ENCODE peak calls at places on chromosomes 11 and 22, in six cellular contexts. One of them, this sample, is unnamed.

GRCh38 chr11:27447288-27447914 is 25.2 kb downstream of the LGR4 start:
- DNase-seq in H9: no peak
- DNase-seq in fibroblast of lung: peak; percentile 74
- DNase-seq in neuronal stem cell: no peak
- DNase-seq in HepG2: no peak
- DNase-seq in IMR-90: no peak
- DNase-seq in this sample: no peak

GRCh38 chr22:48885271-48885918 is 942.3 kb downstream of the BRD1 start:
- DNase-seq in H9: peak; percentile 24
- DNase-seq in fibroblast of lung: no peak
- DNase-seq in IMR-90: no peak
- DNase-seq in neuronal stem cell: no peak
- DNase-seq in HepG2: no peak
- DNase-seq in this sample: no peak

GRCh38 chr22:19503869-19504268 is 20.3 kb downstream of the CLDN5 start:
- DNase-seq in neuronal stem cell: no peak
- DNase-seq in H9: peak; percentile 52
- DNase-seq in HepG2: no peak
- DNase-seq in fibroblast of lung: no peak
- DNase-seq in IMR-90: no peak
- DNase-seq in this sample: no peak

GRCh38 chr22:25759825-25760231 is 17.8 kb downstream of the MYO18B start:
- DNase-seq in IMR-90: peak; percentile 90
- DNase-seq in HepG2: peak; percentile 83
- DNase-seq in fibroblast of lung: peak; percentile 99
- DNase-seq in H9: no peak
- DNase-seq in neuronal stem cell: no peak
- DNase-seq in this sample: peak; percentile 45

GRCh38 chr11:100949443-100949842 is 180.2 kb downstream of the PGR start:
- DNase-seq in H9: no peak
- DNase-seq in fibroblast of lung: no peak
- DNase-seq in neuronal stem cell: no peak
- DNase-seq in HepG2: no peak
- DNase-seq in IMR-90: no peak
- DNase-seq in this sample: no peak

GRCh38 chr22:44191036-44191454 is 10.3 kb downstream of the PARVG start:
- DNase-seq in fibroblast of lung: peak; percentile 37
- DNase-seq in IMR-90: no peak
- DNase-seq in neuronal stem cell: no peak
- DNase-seq in HepG2: no peak
- DNase-seq in H9: no peak
- DNase-seq in this sample: no peak

GRCh38 chr22:42116848-42117424 is 13.7 kb downstream of the CYP2D6 start:
- DNase-seq in HepG2: no peak
- DNase-seq in H9: peak; percentile 64
- DNase-seq in neuronal stem cell: no peak
- DNase-seq in fibroblast of lung: no peak
- DNase-seq in IMR-90: peak; percentile 4
- DNase-seq in this sample: peak; percentile 71

GRCh38 chr11:113991170-113991569 is 16.3 kb downstream of the HTR3A start:
- DNase-seq in HepG2: peak; percentile 6
- DNase-seq in H9: peak; percentile 61
- DNase-seq in IMR-90: peak; percentile 8
- DNase-seq in fibroblast of lung: peak; percentile 23
- DNase-seq in neuronal stem cell: peak; percentile 73
- DNase-seq in this sample: peak; percentile 77

GRCh38 chr11:27158763-27159679 is 118.4 kb downstream of the BBOX1 start:
- DNase-seq in H9: peak; percentile 41
- DNase-seq in HepG2: peak; percentile 69
- DNase-seq in neuronal stem cell: peak; percentile 43
- DNase-seq in IMR-90: peak; percentile 81
- DNase-seq in fibroblast of lung: peak; percentile 79
- DNase-seq in this sample: peak; percentile 85

GRCh38 chr11:76265771-76266241 is 59.5 kb upstream of the WNT11 start:
- DNase-seq in HepG2: no peak
- DNase-seq in neuronal stem cell: no peak
- DNase-seq in fibroblast of lung: peak; percentile 22
- DNase-seq in H9: no peak
- DNase-seq in IMR-90: no peak
- DNase-seq in this sample: no peak

GRCh38 chr11:93143186-93143585 is 54.6 kb downstream of the SLC36A4 start:
- DNase-seq in IMR-90: peak; percentile 76
- DNase-seq in neuronal stem cell: no peak
- DNase-seq in fibroblast of lung: peak; percentile 74
- DNase-seq in HepG2: no peak
- DNase-seq in H9: no peak
- DNase-seq in this sample: no peak

GRCh38 chr11:73288873-73289707 is 17.0 kb downstream of the P2RY6 start:
- DNase-seq in fibroblast of lung: peak; percentile 85
- DNase-seq in HepG2: peak; percentile 64
- DNase-seq in neuronal stem cell: peak; percentile 79
- DNase-seq in H9: peak; percentile 81
- DNase-seq in IMR-90: peak; percentile 65
- DNase-seq in this sample: peak; percentile 85

GRCh38 chr11:120057595-120058581 is 80.0 kb downstream of the TRIM29 start:
- DNase-seq in HepG2: peak; percentile 5
- DNase-seq in H9: peak; percentile 89
- DNase-seq in neuronal stem cell: no peak
- DNase-seq in IMR-90: no peak
- DNase-seq in fibroblast of lung: peak; percentile 73
- DNase-seq in this sample: peak; percentile 83

GRCh38 chr22:29190051-29190450 is 15.6 kb upstream of the EMID1 start:
- DNase-seq in IMR-90: no peak
- DNase-seq in H9: no peak
- DNase-seq in HepG2: no peak
- DNase-seq in fibroblast of lung: no peak
- DNase-seq in neuronal stem cell: no peak
- DNase-seq in this sample: no peak

GRCh38 chr22:38089474-38089851 is 5.5 kb upstream of the SLC16A8 start:
- DNase-seq in IMR-90: no peak
- DNase-seq in H9: no peak
- DNase-seq in HepG2: no peak
- DNase-seq in neuronal stem cell: no peak
- DNase-seq in fibroblast of lung: no peak
- DNase-seq in this sample: no peak

GRCh38 chr11:122556605-122557004 is 98.9 kb upstream of the UBASH3B start:
- DNase-seq in IMR-90: no peak
- DNase-seq in H9: peak; percentile 79
- DNase-seq in neuronal stem cell: no peak
- DNase-seq in HepG2: no peak
- DNase-seq in fibroblast of lung: no peak
- DNase-seq in this sample: peak; percentile 72

GRCh38 chr22:22684605-22685561 is 40.5 kb downstream of the GGTLC2 start:
- DNase-seq in H9: peak; percentile 67
- DNase-seq in fibroblast of lung: peak; percentile 47
- DNase-seq in HepG2: no peak
- DNase-seq in neuronal stem cell: no peak
- DNase-seq in IMR-90: peak; percentile 88
- DNase-seq in this sample: peak; percentile 69

GRCh38 chr11:130858215-130858614 is 58.1 kb downstream of the SNX19 start:
- DNase-seq in H9: no peak
- DNase-seq in fibroblast of lung: no peak
- DNase-seq in IMR-90: no peak
- DNase-seq in HepG2: no peak
- DNase-seq in neuronal stem cell: no peak
- DNase-seq in this sample: no peak

GRCh38 chr11:120686516-120686915 is 175.0 kb downstream of the GRIK4 start:
- DNase-seq in neuronal stem cell: no peak
- DNase-seq in H9: no peak
- DNase-seq in IMR-90: no peak
- DNase-seq in HepG2: no peak
- DNase-seq in fibroblast of lung: no peak
- DNase-seq in this sample: no peak

GRCh38 chr22:26713823-26714449 is 56.5 kb downstream of the MIAT start:
- DNase-seq in H9: no peak
- DNase-seq in fibroblast of lung: peak; percentile 89
- DNase-seq in neuronal stem cell: no peak
- DNase-seq in IMR-90: no peak
- DNase-seq in HepG2: peak; percentile 5
- DNase-seq in this sample: peak; percentile 21

GRCh38 chr22:25777870-25778269 is 35.9 kb downstream of the MYO18B start:
- DNase-seq in neuronal stem cell: no peak
- DNase-seq in fibroblast of lung: peak; percentile 36
- DNase-seq in HepG2: peak; percentile 41
- DNase-seq in H9: no peak
- DNase-seq in IMR-90: peak; percentile 45
- DNase-seq in this sample: peak; percentile 55

GRCh38 chr22:36644333-36644757 is 59.2 kb downstream of the CACNG2 start:
- DNase-seq in IMR-90: peak; percentile 92
- DNase-seq in H9: peak; percentile 69
- DNase-seq in neuronal stem cell: peak; percentile 82
- DNase-seq in HepG2: peak; percentile 51
- DNase-seq in fibroblast of lung: peak; percentile 86
- DNase-seq in this sample: peak; percentile 89

GRCh38 chr11:61587951-61588695 is 7.2 kb upstream of the SYT7 start:
- DNase-seq in neuronal stem cell: peak; percentile 41
- DNase-seq in H9: peak; percentile 93
- DNase-seq in HepG2: no peak
- DNase-seq in IMR-90: no peak
- DNase-seq in fibroblast of lung: no peak
- DNase-seq in this sample: peak; percentile 75
- H2AFZ ChIP-seq in neuronal stem cell: peak overlapping the region; percentile 76
- H2AFZ ChIP-seq in H9: no peak overlapping the region
- H2AFZ ChIP-seq in HepG2: no peak overlapping the region
- H2AFZ ChIP-seq in IMR-90: peak overlapping the region; percentile 52
- H2AFZ ChIP-seq in fibroblast of lung: no peak overlapping the region
- H2AFZ ChIP-seq in this sample: peak overlapping the region; percentile 53

DNA sequence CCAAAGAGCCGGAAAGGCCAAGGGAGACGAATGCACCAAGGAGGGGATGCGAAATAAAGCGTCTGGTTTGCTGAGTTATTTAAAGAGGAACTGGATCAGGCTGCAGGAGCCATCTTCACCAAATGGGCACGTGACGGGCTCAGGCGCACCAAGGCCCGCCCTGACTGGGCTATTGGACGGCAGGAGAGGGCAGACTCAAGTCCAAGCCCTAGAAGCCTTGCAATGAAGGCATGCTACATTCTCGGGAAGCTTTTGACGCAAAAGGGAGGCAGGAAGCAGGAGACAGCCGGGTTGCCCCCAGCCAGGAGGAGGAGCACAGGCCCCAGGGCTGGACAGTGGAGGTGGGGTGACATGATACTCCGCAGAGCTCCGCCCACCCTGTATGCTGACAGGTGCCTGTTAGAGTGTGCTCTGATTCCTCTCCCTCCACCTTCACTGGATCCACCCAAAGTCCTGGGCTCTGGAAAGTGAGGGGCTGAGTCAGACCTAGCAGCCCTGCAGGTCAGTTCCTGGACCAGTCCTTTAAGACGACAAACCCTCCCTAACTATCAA is 41.5 kb upstream of the BID start:
- DNase-seq in neuronal stem cell: no peak
- DNase-seq in HepG2: no peak
- DNase-seq in IMR-90: no peak
- DNase-seq in H9: peak; percentile 58
- DNase-seq in fibroblast of lung: no peak
- DNase-seq in this sample: no peak
- H2AFZ ChIP-seq in neuronal stem cell: no peak overlapping the region
- H2AFZ ChIP-seq in HepG2: no peak overlapping the region
- H2AFZ ChIP-seq in IMR-90: no peak overlapping the region
- H2AFZ ChIP-seq in H9: no peak overlapping the region
- H2AFZ ChIP-seq in fibroblast of lung: no peak overlapping the region
- H2AFZ ChIP-seq in this sample: no peak overlapping the region

DNA sequence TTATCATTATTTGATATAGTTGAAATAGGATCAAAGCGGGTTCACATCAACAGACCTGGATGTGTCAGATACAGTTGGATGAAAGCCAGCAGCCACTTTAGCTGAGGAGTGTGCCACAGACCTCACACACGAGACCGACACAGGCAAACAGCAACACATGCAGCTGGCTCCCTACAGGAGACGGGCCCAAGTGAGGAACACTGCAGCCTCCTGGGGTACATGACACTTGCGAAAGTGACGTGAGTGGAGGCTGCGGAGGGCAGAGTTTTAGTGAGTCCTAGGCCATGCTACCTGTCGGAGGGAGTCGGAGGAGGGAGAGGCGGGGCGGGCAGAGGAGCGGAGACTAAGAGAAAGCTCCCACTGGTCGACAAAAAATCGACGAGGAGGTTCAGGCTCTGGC is 100.9 kb upstream of the BID start:
- DNase-seq in neuronal stem cell: no peak
- DNase-seq in IMR-90: no peak
- DNase-seq in fibroblast of lung: no peak
- DNase-seq in H9: no peak
- DNase-seq in HepG2: no peak
- DNase-seq in this sample: no peak
- H2AFZ ChIP-seq in neuronal stem cell: no peak overlapping the region
- H2AFZ ChIP-seq in IMR-90: no peak overlapping the region
- H2AFZ ChIP-seq in fibroblast of lung: no peak overlapping the region
- H2AFZ ChIP-seq in H9: no peak overlapping the region
- H2AFZ ChIP-seq in HepG2: no peak overlapping the region
- H2AFZ ChIP-seq in this sample: no peak overlapping the region

GRCh38 chr11:83192846-83193245 is 666 bp upstream of the ANKRD42 start:
- DNase-seq in HepG2: peak; percentile 5
- DNase-seq in IMR-90: no peak
- DNase-seq in H9: no peak
- DNase-seq in fibroblast of lung: no peak
- DNase-seq in neuronal stem cell: no peak
- DNase-seq in this sample: peak; percentile 10

GRCh38 chr11:83193315-83194283 is at the start of gene ANKRD42:
- DNase-seq in HepG2: peak; percentile 93
- DNase-seq in fibroblast of lung: peak; percentile 95
- DNase-seq in IMR-90: peak; percentile 96
- DNase-seq in H9: peak; percentile 95
- DNase-seq in neuronal stem cell: peak; percentile 88
- DNase-seq in this sample: peak; percentile 97

GRCh38 chr11:83191491-83191890 is 2.0 kb upstream of the ANKRD42 start:
- DNase-seq in neuronal stem cell: no peak
- DNase-seq in H9: no peak
- DNase-seq in IMR-90: no peak
- DNase-seq in fibroblast of lung: no peak
- DNase-seq in HepG2: no peak
- DNase-seq in this sample: no peak

GRCh38 chr11:83194284-83195175 is 1.0 kb downstream of the ANKRD42 start:
- DNase-seq in H9: peak; percentile 49
- DNase-seq in fibroblast of lung: peak; percentile 82
- DNase-seq in neuronal stem cell: peak; percentile 26
- DNase-seq in HepG2: peak; percentile 38
- DNase-seq in IMR-90: peak; percentile 77
- DNase-seq in this sample: peak; percentile 71

GRCh38 chr11:83191986-83192385 is 1.5 kb upstream of the ANKRD42 start:
- DNase-seq in fibroblast of lung: no peak
- DNase-seq in HepG2: no peak
- DNase-seq in IMR-90: no peak
- DNase-seq in neuronal stem cell: no peak
- DNase-seq in H9: no peak
- DNase-seq in this sample: peak; percentile 8
- H2AFZ ChIP-seq in fibroblast of lung: no peak overlapping the region
- H2AFZ ChIP-seq in HepG2: no peak overlapping the region
- H2AFZ ChIP-seq in IMR-90: no peak overlapping the region
- H2AFZ ChIP-seq in neuronal stem cell: no peak overlapping the region
- H2AFZ ChIP-seq in H9: no peak overlapping the region
- H2AFZ ChIP-seq in this sample: no peak overlapping the region